ENCODE peak calls at places on chromosomes 13 and 19, in seven cellular contexts. One of them, this sample, is unnamed.

GRCh38 chr19:41016488-41017071 is 25.5 kb downstream of the CYP2B6 start:
- DNase-seq in heart left ventricle: no peak
- DNase-seq in HCT116: no peak
- DNase-seq in body of pancreas: no peak
- DNase-seq in HepG2: no peak
- DNase-seq in lower leg skin: no peak
- DNase-seq in A549: no peak
- DNase-seq in this sample: no peak

GRCh38 chr13:111610077-111610476 is 289.6 kb downstream of the TEX29 start:
- DNase-seq in heart left ventricle: no peak
- DNase-seq in HCT116: no peak
- DNase-seq in body of pancreas: no peak
- DNase-seq in HepG2: no peak
- DNase-seq in lower leg skin: no peak
- DNase-seq in A549: no peak
- DNase-seq in this sample: no peak

GRCh38 chr13:40600145-40600751 is 66.2 kb downstream of the FOXO1 start:
- DNase-seq in heart left ventricle: no peak
- DNase-seq in HCT116: no peak
- DNase-seq in body of pancreas: no peak
- DNase-seq in HepG2: no peak
- DNase-seq in lower leg skin: no peak
- DNase-seq in A549: no peak
- DNase-seq in this sample: no peak

GRCh38 chr13:24221007-24221406 is 60.5 kb downstream of the SPATA13 start:
- DNase-seq in heart left ventricle: no peak
- DNase-seq in HCT116: no peak
- DNase-seq in body of pancreas: peak
- DNase-seq in HepG2: peak
- DNase-seq in lower leg skin: no peak
- DNase-seq in A549: peak
- DNase-seq in this sample: no peak

GRCh38 chr19:10701955-10702307 is 692 bp downstream of the QTRT1 start:
- DNase-seq in heart left ventricle: no peak
- DNase-seq in HCT116: no peak
- DNase-seq in body of pancreas: no peak
- DNase-seq in HepG2: peak
- DNase-seq in lower leg skin: no peak
- DNase-seq in A549: no peak
- DNase-seq in this sample: no peak

GRCh38 chr19:41505105-41505504 is 62.1 kb downstream of the ERICH4 start:
- DNase-seq in heart left ventricle: no peak
- DNase-seq in HCT116: no peak
- DNase-seq in body of pancreas: no peak
- DNase-seq in HepG2: no peak
- DNase-seq in lower leg skin: no peak
- DNase-seq in A549: no peak
- DNase-seq in this sample: no peak

GRCh38 chr13:29853131-29853530 is 2.7 kb upstream of the UBL3 start:
- DNase-seq in heart left ventricle: no peak
- DNase-seq in HCT116: no peak
- DNase-seq in body of pancreas: no peak
- DNase-seq in HepG2: no peak
- DNase-seq in lower leg skin: no peak
- DNase-seq in A549: no peak
- DNase-seq in this sample: no peak

GRCh38 chr19:46453661-46454060 is 17.7 kb downstream of the PNMA8A start:
- DNase-seq in heart left ventricle: no peak
- DNase-seq in HCT116: no peak
- DNase-seq in body of pancreas: no peak
- DNase-seq in HepG2: no peak
- DNase-seq in lower leg skin: peak
- DNase-seq in A549: no peak
- DNase-seq in this sample: no peak

GRCh38 chr19:37845932-37846331 is 60.5 kb downstream of the WDR87 start:
- DNase-seq in heart left ventricle: no peak
- DNase-seq in HCT116: no peak
- DNase-seq in body of pancreas: no peak
- DNase-seq in HepG2: no peak
- DNase-seq in lower leg skin: no peak
- DNase-seq in A549: no peak
- DNase-seq in this sample: no peak

GRCh38 chr13:38350114-38350617 is 515 bp downstream of the UFM1 start:
- DNase-seq in heart left ventricle: peak
- DNase-seq in HCT116: peak
- DNase-seq in body of pancreas: peak
- DNase-seq in HepG2: peak
- DNase-seq in lower leg skin: peak
- DNase-seq in A549: peak
- DNase-seq in this sample: peak

GRCh38 chr13:57557979-57558529 is 73.5 kb upstream of the PCDH17 start:
- DNase-seq in heart left ventricle: no peak
- DNase-seq in HCT116: no peak
- DNase-seq in body of pancreas: no peak
- DNase-seq in HepG2: peak
- DNase-seq in lower leg skin: no peak
- DNase-seq in A549: peak
- DNase-seq in this sample: no peak

GRCh38 chr19:31037311-31037710 is 311.9 kb downstream of the TSHZ3 start:
- DNase-seq in heart left ventricle: no peak
- DNase-seq in HCT116: no peak
- DNase-seq in body of pancreas: no peak
- DNase-seq in HepG2: no peak
- DNase-seq in lower leg skin: no peak
- DNase-seq in A549: no peak
- DNase-seq in this sample: no peak

GRCh38 chr13:92572190-92572589 is 654.4 kb upstream of the GPC6 start:
- DNase-seq in heart left ventricle: no peak
- DNase-seq in HCT116: no peak
- DNase-seq in body of pancreas: no peak
- DNase-seq in HepG2: no peak
- DNase-seq in lower leg skin: no peak
- DNase-seq in A549: no peak
- DNase-seq in this sample: no peak

GRCh38 chr13:27605610-27606200 is 14.6 kb downstream of the LNX2 start:
- DNase-seq in heart left ventricle: no peak
- DNase-seq in HCT116: no peak
- DNase-seq in body of pancreas: no peak
- DNase-seq in HepG2: no peak
- DNase-seq in lower leg skin: no peak
- DNase-seq in A549: no peak
- DNase-seq in this sample: no peak

GRCh38 chr13:27601208-27601607 is 19.1 kb downstream of the LNX2 start:
- DNase-seq in heart left ventricle: no peak
- DNase-seq in HCT116: no peak
- DNase-seq in body of pancreas: no peak
- DNase-seq in HepG2: no peak
- DNase-seq in lower leg skin: no peak
- DNase-seq in A549: no peak
- DNase-seq in this sample: no peak

GRCh38 chr13:27607125-27607524 is 13.2 kb downstream of the LNX2 start:
- DNase-seq in heart left ventricle: no peak
- DNase-seq in HCT116: peak
- DNase-seq in body of pancreas: no peak
- DNase-seq in HepG2: peak
- DNase-seq in lower leg skin: no peak
- DNase-seq in A549: peak
- DNase-seq in this sample: no peak

GRCh38 chr13:27601771-27602170 is 18.6 kb downstream of the LNX2 start:
- DNase-seq in heart left ventricle: no peak
- DNase-seq in HCT116: no peak
- DNase-seq in body of pancreas: no peak
- DNase-seq in HepG2: no peak
- DNase-seq in lower leg skin: no peak
- DNase-seq in A549: no peak
- DNase-seq in this sample: no peak

DNA sequence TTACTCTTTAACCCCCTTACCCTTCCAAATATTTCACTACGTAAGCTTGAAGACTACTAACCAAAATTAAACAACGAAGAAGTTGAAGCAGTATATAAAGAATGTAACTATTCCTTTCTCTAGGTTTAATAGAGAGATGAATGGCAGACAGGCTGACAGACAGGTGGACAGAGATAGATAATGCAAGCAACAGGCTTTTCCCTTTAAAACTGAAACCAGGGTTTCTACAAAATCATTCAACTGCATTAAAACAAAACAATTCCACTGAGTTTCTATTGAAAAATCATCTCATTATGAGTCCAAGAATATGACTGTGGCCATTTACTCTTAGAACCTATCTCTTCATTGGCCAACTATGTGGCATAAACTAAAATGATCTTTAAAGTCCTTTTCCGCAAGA is 15.2 kb downstream of the LNX2 start:
- DNase-seq in heart left ventricle: no peak
- DNase-seq in HCT116: no peak
- DNase-seq in body of pancreas: no peak
- DNase-seq in HepG2: no peak
- DNase-seq in lower leg skin: no peak
- DNase-seq in A549: no peak
- DNase-seq in this sample: no peak
- H3K4me3 ChIP-seq in heart left ventricle: no peak
- H3K4me3 ChIP-seq in HCT116: no peak
- H3K4me3 ChIP-seq in body of pancreas: no peak
- H3K4me3 ChIP-seq in HepG2: no peak
- H3K4me3 ChIP-seq in lower leg skin: no peak
- H3K4me3 ChIP-seq in A549: no peak
- H3K4me3 ChIP-seq in this sample: no peak

GRCh38 chr19:18587561-18587960 is 1.0 kb upstream of the REX1BD start:
- DNase-seq in heart left ventricle: no peak
- DNase-seq in HCT116: no peak
- DNase-seq in body of pancreas: no peak
- DNase-seq in HepG2: peak
- DNase-seq in lower leg skin: no peak
- DNase-seq in A549: no peak
- DNase-seq in this sample: no peak

GRCh38 chr19:18589380-18590272 is 1.0 kb downstream of the REX1BD start:
- DNase-seq in heart left ventricle: peak
- DNase-seq in HCT116: peak
- DNase-seq in body of pancreas: peak
- DNase-seq in HepG2: peak
- DNase-seq in lower leg skin: no peak
- DNase-seq in A549: peak
- DNase-seq in this sample: no peak

GRCh38 chr19:18590273-18591272 is 2.0 kb downstream of the REX1BD start:
- DNase-seq in heart left ventricle: peak
- DNase-seq in HCT116: peak
- DNase-seq in body of pancreas: no peak
- DNase-seq in HepG2: peak
- DNase-seq in lower leg skin: no peak
- DNase-seq in A549: peak
- DNase-seq in this sample: peak

GRCh38 chr19:18587962-18588610 is 512 bp upstream of the REX1BD start:
- DNase-seq in heart left ventricle: no peak
- DNase-seq in HCT116: no peak
- DNase-seq in body of pancreas: no peak
- DNase-seq in HepG2: peak
- DNase-seq in lower leg skin: no peak
- DNase-seq in A549: no peak
- DNase-seq in this sample: no peak

DNA sequence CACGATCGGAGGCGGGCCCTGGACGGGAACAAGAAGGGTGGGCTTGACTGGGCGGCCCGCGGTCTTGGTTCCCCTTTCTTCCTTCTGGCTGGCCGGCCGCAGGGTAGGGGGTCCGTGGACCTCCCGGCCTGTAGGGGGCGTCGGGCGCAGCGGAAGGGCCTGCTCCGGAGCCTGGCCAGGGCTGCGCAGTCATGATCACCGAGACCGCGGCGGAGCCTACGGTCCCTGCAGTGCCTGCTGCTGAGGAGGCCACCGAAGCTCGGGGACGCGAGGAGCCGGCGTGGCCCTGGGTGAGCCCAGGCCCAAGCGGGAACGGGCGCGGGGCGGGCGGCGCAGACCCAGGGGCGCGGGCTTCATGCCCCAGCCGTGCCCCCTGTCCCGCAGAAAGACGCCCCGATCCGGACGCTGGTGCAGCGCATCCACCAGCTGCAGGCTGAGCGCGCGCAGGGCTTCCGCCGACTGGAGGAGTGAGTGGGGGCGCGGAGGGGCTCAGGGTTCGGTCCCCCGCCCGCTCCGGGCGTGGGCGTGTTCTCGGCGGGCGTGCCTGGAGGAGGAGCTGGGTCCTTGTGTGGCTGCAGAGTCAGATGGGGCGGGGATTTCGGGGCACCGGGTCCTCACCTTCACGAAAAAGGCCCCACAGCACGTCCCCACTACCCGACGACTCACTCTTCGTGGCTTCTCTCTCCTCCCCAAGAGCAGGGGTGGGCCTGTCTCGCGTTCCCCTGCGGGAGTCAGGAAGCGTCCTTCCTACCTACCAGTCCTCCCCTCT is at the start of gene REX1BD:
- DNase-seq in heart left ventricle: peak
- DNase-seq in HCT116: no peak
- DNase-seq in body of pancreas: peak
- DNase-seq in HepG2: peak
- DNase-seq in lower leg skin: peak
- DNase-seq in A549: peak
- DNase-seq in this sample: peak
- TF ChIP-seq POLR2A in heart left ventricle: no peak
- TF ChIP-seq POLR2A in HCT116: peak
- TF ChIP-seq POLR2A in body of pancreas: peak
- TF ChIP-seq POLR2A in HepG2: peak
- TF ChIP-seq POLR2A in lower leg skin: no peak
- TF ChIP-seq POLR2A in A549: peak
- TF ChIP-seq POLR2A in this sample: peak

GRCh38 chr19:18636969-18637629 is at the start of gene KLHL26:
- DNase-seq in heart left ventricle: no peak
- DNase-seq in HCT116: no peak
- DNase-seq in body of pancreas: no peak
- DNase-seq in HepG2: no peak
- DNase-seq in lower leg skin: no peak
- DNase-seq in A549: no peak
- DNase-seq in this sample: no peak
- H3K4me3 ChIP-seq in heart left ventricle: peak
- H3K4me3 ChIP-seq in HCT116: peak
- H3K4me3 ChIP-seq in body of pancreas: peak
- H3K4me3 ChIP-seq in HepG2: peak
- H3K4me3 ChIP-seq in lower leg skin: peak
- H3K4me3 ChIP-seq in A549: peak
- H3K4me3 ChIP-seq in this sample: peak

DNA sequence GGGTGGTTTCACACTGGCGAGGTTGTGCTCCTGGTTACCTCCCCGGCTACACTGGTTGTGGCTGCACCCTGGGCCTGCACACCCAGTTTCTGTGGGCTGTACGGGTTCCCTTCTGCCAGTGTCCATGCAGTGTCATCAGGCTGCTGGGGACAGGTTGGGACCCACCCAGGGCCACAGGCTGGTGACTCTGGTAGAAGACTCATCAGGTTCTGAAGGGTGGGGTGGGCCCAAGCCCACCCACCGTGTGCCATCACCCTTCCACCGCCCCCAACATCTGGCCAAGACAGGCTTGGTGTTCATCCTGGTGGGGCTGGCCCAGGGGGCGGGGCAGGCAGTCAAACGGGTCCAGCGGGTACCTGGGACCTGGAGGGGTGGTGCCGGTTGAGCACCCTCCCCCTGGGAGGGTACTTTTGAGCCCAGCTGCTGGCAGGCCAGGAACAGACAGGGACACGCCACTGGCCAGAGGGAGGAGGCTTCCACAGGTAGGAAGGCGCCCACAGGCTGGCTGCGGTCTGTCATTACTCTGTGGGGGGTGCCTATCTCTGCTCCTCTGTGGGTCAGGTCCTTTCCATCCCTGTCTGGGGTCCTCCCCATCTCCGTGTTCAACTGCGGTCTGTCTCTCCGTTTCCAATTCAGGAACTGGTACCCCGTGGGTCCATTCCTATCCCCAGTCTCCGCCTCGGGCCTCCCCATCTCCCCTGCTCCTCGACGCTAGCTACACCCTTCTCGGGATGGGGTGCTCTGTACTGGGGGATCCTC is at the start of gene RNF225:
- DNase-seq in heart left ventricle: no peak
- DNase-seq in HCT116: no peak
- DNase-seq in body of pancreas: no peak
- DNase-seq in HepG2: no peak
- DNase-seq in lower leg skin: no peak
- DNase-seq in A549: peak
- DNase-seq in this sample: no peak
- TF ChIP-seq POLR2A in heart left ventricle: no peak
- TF ChIP-seq POLR2A in HCT116: no peak
- TF ChIP-seq POLR2A in body of pancreas: peak
- TF ChIP-seq POLR2A in HepG2: peak
- TF ChIP-seq POLR2A in lower leg skin: no peak
- TF ChIP-seq POLR2A in A549: no peak
- TF ChIP-seq POLR2A in this sample: no peak